ENCODE peak calls at places on chromosomes 11 and 22, in eight cellular contexts. A is ACHN; H is stimulated activated CD4-positive, alpha-beta T cell treated with anti-CD3 and anti-CD28 coated beads, Interleukin-1b, Interleukin-23, amount 100 ng/mL, for 1 hour; Z is GM12865; E is HuH-7; U is transverse colon; M is EL; C is GM20000. T is an unnamed sample.

GRCh38 chr11:22177186-22177585 is 15.7 kb upstream of the ANO5 start:
- DNase-seq in A (no peak), H (no peak), Z (no peak), E (no peak), U (no peak), M (no peak), C (no peak), T (peak; percentile 13)

GRCh38 chr22:44686873-44687600 is 15.0 kb upstream of the PRR5 start:
- DNase-seq in A (no peak), H (no peak), Z (no peak), E (no peak), U (no peak), M (peak; percentile 29), C (no peak), T (no peak)

GRCh38 chr11:114348200-114349191 is 51.8 kb downstream of the C11orf71 start:
- DNase-seq in A (peak; percentile 61), H (no peak), Z (peak; percentile 57), E (no peak), U (peak; percentile 49), M (peak; percentile 82), C (no peak), T (peak; percentile 67)

GRCh38 chr11:76214968-76215548 is 8.8 kb upstream of the WNT11 start:
- DNase-seq in A (no peak), H (no peak), Z (no peak), E (no peak), U (no peak), M (no peak), C (no peak), T (no peak)

GRCh38 chr11:47766363-47767227 is 546 bp downstream of the FNBP4 start:
- DNase-seq in A (peak; percentile 64), H (peak; percentile 31), Z (peak; percentile 82), E (peak; percentile 17), U (peak; percentile 81), M (peak; percentile 63), C (peak; percentile 59), T (peak; percentile 78)

GRCh38 chr11:14907411-14908213 is 15.6 kb upstream of the CYP2R1 start:
- DNase-seq in A (peak; percentile 55), H (peak; percentile 67), Z (peak; percentile 80), E (peak; percentile 30), U (peak; percentile 90), M (peak; percentile 36), C (peak; percentile 39), T (peak; percentile 83)

GRCh38 chr22:47367993-47368945 is 605.8 kb downstream of the TBC1D22A start:
- DNase-seq in A (no peak), H (no peak), Z (no peak), E (no peak), U (no peak), M (no peak), C (no peak), T (no peak)

GRCh38 chr22:36149464-36149863 is 11.1 kb downstream of the APOL3 start:
- DNase-seq in A (no peak), H (no peak), Z (no peak), E (no peak), U (no peak), M (no peak), C (no peak), T (no peak)

GRCh38 chr11:68583047-68583446 is 101.3 kb upstream of the GAL start:
- DNase-seq in A (peak; percentile 51), H (no peak), Z (no peak), E (no peak), U (no peak), M (peak; percentile 68), C (no peak), T (no peak)

GRCh38 chr11:3164138-3164539 is 971 bp downstream of the OSBPL5 start:
- DNase-seq in A (no peak), H (no peak), Z (no peak), E (no peak), U (peak; percentile 10), M (peak; percentile 16), C (no peak), T (no peak)

GRCh38 chr11:95256204-95256819 is 25.3 kb upstream of the SESN3 start:
- DNase-seq in A (no peak), H (no peak), Z (peak; percentile 38), E (peak; percentile 10), U (no peak), M (no peak), C (no peak), T (peak; percentile 36)

GRCh38 chr11:65446446-65447277 is 24.1 kb downstream of the NEAT1 start:
- DNase-seq in A (peak; percentile 18), H (no peak), Z (no peak), E (no peak), U (no peak), M (peak; percentile 43), C (no peak), T (no peak)

GRCh38 chr11:30254307-30255298 is 23.8 kb downstream of the FSHB start:
- DNase-seq in A (no peak), H (no peak), Z (peak; percentile 10), E (no peak), U (no peak), M (peak; percentile 35), C (no peak), T (no peak)